ENCODE peak calls at places on chromosomes 5 and 9, in four cellular contexts. Q is lower lobe of right lung, I is nephron progenitor cell, S is AG04450. M is an unnamed sample.

GRCh38 chr9:126702501-126703329 is 89.0 kb downstream of the LMX1B start:
- DNase-seq in Q (peak), I (peak), S (no peak), M (peak)

GRCh38 chr5:172118891-172119290 is 69.1 kb downstream of the STK10 start:
- DNase-seq in Q (no peak), I (no peak), S (no peak), M (no peak)

GRCh38 chr5:84287964-84288363 is 96.7 kb downstream of the EDIL3 start:
- DNase-seq in Q (no peak), I (no peak), S (peak), M (no peak)

GRCh38 chr9:129346046-129346445 is 168.0 kb upstream of the IER5L start:
- DNase-seq in Q (no peak), I (no peak), S (no peak), M (no peak)

GRCh38 chr5:150637245-150638052 is 3.0 kb upstream of the SYNPO start:
- DNase-seq in Q (no peak), I (peak), S (peak), M (no peak)

GRCh38 chr5:21398511-21398910 is 1410.5 kb upstream of the CDH18 start:
- DNase-seq in Q (no peak), I (peak), S (no peak), M (no peak)

GRCh38 chr5:1746371-1747078 is 53.1 kb downstream of the MRPL36 start:
- DNase-seq in Q (peak), I (no peak), S (no peak), M (no peak)

GRCh38 chr9:38172601-38173000 is 103.6 kb upstream of the SHB start:
- DNase-seq in Q (no peak), I (no peak), S (no peak), M (no peak)

DNA sequence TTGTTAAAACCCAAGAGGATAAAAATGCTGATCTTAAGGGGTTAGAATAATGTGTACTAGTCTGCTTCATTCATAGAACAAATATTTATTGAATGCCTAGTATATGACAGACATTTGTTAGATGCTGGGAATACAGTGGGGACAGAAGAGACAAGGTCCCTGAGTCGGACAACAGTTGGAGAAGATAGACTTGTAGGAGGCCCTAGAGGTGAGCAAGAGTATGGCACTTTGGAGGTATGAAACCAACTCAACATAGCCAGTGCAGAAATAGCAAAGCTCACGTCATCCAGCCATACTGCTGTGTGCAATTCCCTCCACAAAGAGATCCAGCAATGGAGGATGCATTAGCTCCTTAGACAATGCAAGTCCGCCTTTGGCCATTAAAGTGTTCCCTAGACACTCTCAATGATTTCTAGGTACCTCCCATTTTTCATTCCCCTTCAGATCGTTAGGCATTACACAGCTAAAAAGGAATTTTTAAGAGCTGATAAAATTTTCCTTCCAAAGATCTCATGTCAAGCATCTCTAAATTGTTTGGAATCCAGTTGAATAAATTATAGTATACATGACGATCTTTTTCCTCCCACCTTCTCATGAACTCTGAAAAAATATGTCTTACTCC is 1949.6 kb upstream of the WWC1 start:
- DNase-seq in Q (no peak), I (no peak), S (no peak), M (no peak)
- TF ChIP-seq CTCF in Q (no peak), I (no peak), S (no peak), M (peak)

GRCh38 chr5:94268226-94268625 is 350.2 kb downstream of the KIAA0825 start:
- DNase-seq in Q (no peak), I (no peak), S (no peak), M (no peak)
- TF ChIP-seq CTCF in Q (no peak), I (no peak), S (no peak), M (no peak)

GRCh38 chr9:89226076-89226475 is 47.5 kb upstream of the SHC3 start:
- DNase-seq in Q (no peak), I (peak), S (no peak), M (peak)

GRCh38 chr9:89219637-89220036 is 41.0 kb upstream of the SHC3 start:
- DNase-seq in Q (no peak), I (no peak), S (no peak), M (no peak)

GRCh38 chr9:89223398-89223977 is 44.9 kb upstream of the SHC3 start:
- DNase-seq in Q (no peak), I (no peak), S (no peak), M (no peak)

GRCh38 chr9:89225587-89225986 is 47.0 kb upstream of the SHC3 start:
- DNase-seq in Q (no peak), I (no peak), S (peak), M (no peak)
- TF ChIP-seq CTCF in Q (no peak), I (no peak), S (peak), M (no peak)

GRCh38 chr9:4073371-4073770 is 226.5 kb downstream of the GLIS3 start:
- DNase-seq in Q (no peak), I (no peak), S (no peak), M (no peak)
- TF ChIP-seq CTCF in Q (no peak), I (peak), S (peak), M (peak)

GRCh38 chr5:139513852-139514485 is 31.4 kb upstream of the STING1 start:
- DNase-seq in Q (no peak), I (no peak), S (no peak), M (no peak)
- TF ChIP-seq CTCF in Q (no peak), I (peak), S (no peak), M (no peak)

GRCh38 chr5:104418056-104418455 is 855.5 kb upstream of the NUDT12 start:
- DNase-seq in Q (no peak), I (no peak), S (no peak), M (no peak)

DNA sequence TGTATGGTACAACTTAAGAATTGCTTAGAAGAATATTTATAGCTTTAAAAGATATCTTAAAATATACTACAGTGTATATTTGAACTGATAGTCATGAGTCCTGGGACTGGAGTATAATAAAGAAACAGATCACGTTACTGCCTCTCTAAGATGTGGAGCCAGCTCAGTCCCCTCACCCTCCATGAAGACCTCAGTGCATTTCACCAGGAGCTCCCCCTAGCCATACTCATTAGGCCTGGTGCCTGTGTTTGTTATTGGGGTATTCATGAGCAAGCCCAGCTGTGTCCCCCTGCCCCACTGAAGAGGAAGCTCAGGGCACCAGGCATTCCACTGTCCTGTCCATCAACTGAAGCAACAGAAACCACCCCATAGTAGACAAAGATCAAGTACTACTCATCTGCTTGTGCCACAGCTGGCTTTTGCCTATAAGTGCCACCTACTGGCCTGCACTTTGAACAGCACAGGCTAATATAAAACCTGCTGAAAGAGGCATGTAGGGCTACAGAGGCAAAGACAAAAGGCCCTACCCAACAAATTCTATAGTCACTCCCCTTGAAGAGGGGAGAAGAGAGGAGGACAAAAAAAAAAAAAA is 850.2 kb upstream of the NUDT12 start:
- DNase-seq in Q (no peak), I (peak), S (no peak), M (peak)
- TF ChIP-seq CTCF in Q (no peak), I (peak), S (peak), M (peak)

GRCh38 chr5:162956570-162956969 is 480.8 kb upstream of the CCNG1 start:
- DNase-seq in Q (no peak), I (no peak), S (no peak), M (no peak)
- TF ChIP-seq CTCF in Q (no peak), I (peak), S (no peak), M (peak)

DNA sequence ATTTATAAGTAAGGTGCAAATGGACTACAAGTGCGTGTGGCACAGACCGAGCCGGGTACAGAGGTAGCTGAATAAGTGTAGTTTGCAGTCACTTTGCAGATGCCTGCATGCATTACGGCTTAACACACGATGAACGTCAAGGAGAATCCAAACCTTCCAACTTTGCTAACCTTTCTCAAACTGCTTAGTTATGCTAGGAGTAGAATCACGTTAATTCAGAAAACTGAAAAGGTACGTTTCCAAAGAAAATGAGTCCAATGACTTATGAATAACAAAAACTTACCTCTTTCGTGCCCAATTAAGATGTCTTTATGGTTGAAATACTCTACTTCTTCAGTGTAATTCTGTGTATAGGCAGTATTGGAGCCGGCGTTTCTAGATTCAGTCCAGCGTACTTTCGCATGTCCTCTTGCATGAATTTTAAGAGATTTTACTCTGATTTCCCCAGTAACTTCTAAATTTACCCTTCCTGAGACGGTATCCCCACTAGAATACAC is 539 bp downstream of the ARRDC3 start:
- DNase-seq in Q (no peak), I (no peak), S (no peak), M (peak)
- TF ChIP-seq CTCF in Q (no peak), I (no peak), S (no peak), M (no peak)

GRCh38 chr5:122517091-122517490 is 205.1 kb downstream of the SNCAIP start:
- DNase-seq in Q (no peak), I (no peak), S (no peak), M (no peak)

GRCh38 chr5:122515709-122516431 is 203.8 kb downstream of the SNCAIP start:
- DNase-seq in Q (no peak), I (peak), S (peak), M (peak)

DNA sequence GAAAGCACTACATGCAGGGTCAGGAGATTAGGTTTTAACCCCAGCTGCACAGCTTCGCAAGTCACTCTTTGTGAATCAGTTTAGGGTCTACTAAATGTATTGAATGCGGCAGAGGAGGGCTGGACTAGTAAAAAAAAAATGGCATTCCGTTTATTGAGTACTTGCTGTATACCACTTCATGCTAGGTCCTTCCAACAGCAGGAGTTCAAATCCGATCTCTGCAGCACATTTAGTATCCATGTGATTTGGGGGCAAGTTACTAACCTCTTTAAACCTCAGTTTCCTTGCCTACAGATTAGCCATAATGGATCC is 204.4 kb downstream of the SNCAIP start:
- DNase-seq in Q (no peak), I (no peak), S (no peak), M (no peak)
- TF ChIP-seq CTCF in Q (no peak), I (no peak), S (no peak), M (no peak)

M was measured in neural crest cell.